ENCODE peak calls at places on chromosome 13, in four cellular contexts. H is NCI-H1930, Y is iPS DF 19.7, B is SW 1271. V is an unnamed sample.

GRCh38 chr13:43894438-43894837 is 14.7 kb downstream of the LACC1 start:
- DNase-seq in H (no peak), Y (no peak), B (no peak), V (no peak)

GRCh38 chr13:60329221-60329983 is 67.6 kb upstream of the TDRD3 start:
- DNase-seq in H (peak), Y (no peak), B (no peak), V (peak)

GRCh38 chr13:113405481-113406300 is 41.8 kb upstream of the GRTP1 start:
- DNase-seq in B (no peak), H (peak), Y (no peak), V (no peak)

GRCh38 chr13:84126671-84127171 is 244.4 kb upstream of the SLITRK1 start:
- DNase-seq in H (no peak), B (no peak), Y (no peak), V (no peak)

GRCh38 chr13:23771966-23772365 is 117.2 kb downstream of the MIPEP start:
- DNase-seq in H (no peak), Y (no peak), B (no peak), V (no peak)

GRCh38 chr13:63124863-63125262 is 1709.2 kb upstream of the PCDH20 start:
- DNase-seq in B (peak), H (no peak), Y (no peak), V (peak)

GRCh38 chr13:33411312-33411711 is 125.8 kb upstream of the STARD13 start:
- DNase-seq in B (no peak), H (no peak), Y (no peak), V (no peak)

GRCh38 chr13:29457299-29457698 is 138.2 kb downstream of the SLC7A1 start:
- DNase-seq in Y (no peak), H (no peak), B (peak), V (peak)

GRCh38 chr13:49219647-49220034 is 497 bp upstream of the MLNR start:
- DNase-seq in H (no peak), B (no peak), Y (no peak), V (no peak)

GRCh38 chr13:49681837-49682236 is 9.4 kb downstream of the EBPL start:
- DNase-seq in Y (no peak), H (no peak), B (no peak), V (peak)

GRCh38 chr13:74423434-74423833 is 289.2 kb upstream of the KLF12 start:
- DNase-seq in B (no peak), Y (no peak), H (no peak), V (no peak)